ENCODE peak calls at places on chromosomes 2 and 18, in eight cellular contexts. G, A, Y, U, P, Q, X and B are unnamed samples.
A peak's percentile ranks its signal among the peaks of the same experiment; 100 is the strongest.

GRCh38 chr2:100257939-100258338 is 64.4 kb downstream of the LONRF2 start:
- DNase-seq in G (no peak), A (no peak), Y (no peak), U (no peak), P (no peak), Q (no peak), X (no peak), B (no peak)

GRCh38 chr2:167471332-167471731 is 583.1 kb downstream of the XIRP2 start:
- DNase-seq in G (no peak), A (no peak), Y (no peak), U (no peak), P (no peak), Q (no peak), X (no peak), B (no peak)

GRCh38 chr18:8124232-8125146 is 484.7 kb upstream of the RAB12 start:
- DNase-seq in G (no peak), A (no peak), Y (no peak), U (no peak), P (no peak), Q (no peak), X (no peak), B (no peak)

GRCh38 chr2:223203971-223204370 is 152.0 kb downstream of the KCNE4 start:
- DNase-seq in G (peak; percentile 43), A (peak; percentile 70), Y (no peak), U (no peak), P (no peak), Q (no peak), X (no peak), B (peak; percentile 35)

GRCh38 chr18:63823516-63824219 is 48.5 kb downstream of the SERPINB7 start:
- DNase-seq in G (peak; percentile 63), A (peak; percentile 36), Y (no peak), U (peak; percentile 20), P (peak; percentile 32), Q (no peak), X (no peak), B (peak; percentile 37)

GRCh38 chr2:8312861-8313768 is 368.7 kb upstream of the ID2 start:
- DNase-seq in G (no peak), A (peak; percentile 49), Y (no peak), U (peak; percentile 59), P (no peak), Q (no peak), X (no peak), B (no peak)

GRCh38 chr2:9291331-9291730 is 84.7 kb downstream of the ASAP2 start:
- DNase-seq in G (no peak), A (no peak), Y (no peak), U (no peak), P (no peak), Q (no peak), X (no peak), B (no peak)

GRCh38 chr2:181189932-181190331 is 209.5 kb downstream of the UBE2E3 start:
- DNase-seq in G (no peak), A (no peak), Y (no peak), U (no peak), P (no peak), Q (no peak), X (no peak), B (peak; percentile 55)

GRCh38 chr18:63339920-63340484 is 20.4 kb upstream of the BCL2 start:
- DNase-seq in G (peak; percentile 56), A (peak; percentile 55), Y (peak; percentile 38), U (peak; percentile 59), P (no peak), Q (no peak), X (no peak), B (peak; percentile 56)

GRCh38 chr2:173488861-173489260 is 134.2 kb downstream of the CDCA7 start:
- DNase-seq in G (no peak), A (no peak), Y (no peak), U (no peak), P (no peak), Q (no peak), X (no peak), B (peak; percentile 22)

GRCh38 chr18:53567935-53568574 is 656.4 kb downstream of the MBD2 start:
- DNase-seq in G (peak; percentile 54), A (peak; percentile 18), Y (peak; percentile 17), U (peak; percentile 26), P (no peak), Q (no peak), X (no peak), B (peak; percentile 55)

GRCh38 chr2:2702385-2702784 is 371.3 kb upstream of the MYT1L start:
- DNase-seq in G (no peak), A (no peak), Y (no peak), U (no peak), P (no peak), Q (no peak), X (no peak), B (no peak)